ENCODE peak calls at places on chromosomes 3 and 15, in six cellular contexts. D is ovary, P is HCT116, C is left ventricle myocardium inferior, A is breast epithelium, N is GM23338. O is an unnamed sample.

GRCh38 chr15:46170326-46170725 is 535.5 kb downstream of the SQOR start:
- DNase-seq in N (no peak), A (no peak), C (no peak), D (no peak), P (no peak), O (no peak)

GRCh38 chr15:58475573-58476524 is 44.1 kb downstream of the LIPC start:
- DNase-seq in D (no peak), P (no peak), N (no peak), A (no peak), C (no peak), O (no peak)

GRCh38 chr3:38136272-38136806 is 588 bp downstream of the ACAA1 start:
- DNase-seq in C (no peak), A (no peak), N (peak), P (no peak), D (peak), O (no peak)

GRCh38 chr3:151751161-151751560 is 17.4 kb downstream of the AADACL2 start:
- DNase-seq in N (no peak), C (no peak), D (no peak), A (no peak), P (no peak), O (peak)

GRCh38 chr15:47383102-47383501 is 334.2 kb upstream of the SEMA6D start:
- DNase-seq in C (no peak), D (no peak), N (no peak), P (no peak), A (no peak), O (no peak)

GRCh38 chr15:75029378-75030022 is 6.1 kb downstream of the PPCDC start:
- DNase-seq in A (peak), N (peak), P (peak), D (peak), C (peak), O (peak)

GRCh38 chr3:71416868-71417267 is 166.7 kb downstream of the FOXP1 start:
- DNase-seq in P (peak), D (no peak), N (peak), C (no peak), A (no peak), O (no peak)

GRCh38 chr15:73570355-73571032 is 62.7 kb downstream of the NPTN start:
- DNase-seq in D (no peak), A (no peak), P (no peak), C (no peak), N (no peak), O (no peak)

GRCh38 chr3:138329127-138329983 is at the start of gene NME9:
- DNase-seq in P (peak), N (peak), D (peak), A (peak), C (peak), O (peak)

GRCh38 chr3:45397754-45398153 is 9.4 kb downstream of the LARS2 start:
- DNase-seq in A (no peak), D (no peak), C (no peak), P (no peak), N (no peak), O (no peak)

GRCh38 chr3:45402138-45402537 is 13.8 kb downstream of the LARS2 start:
- DNase-seq in D (no peak), P (no peak), A (no peak), N (no peak), C (no peak), O (no peak)

GRCh38 chr3:45398167-45398566 is 9.8 kb downstream of the LARS2 start:
- DNase-seq in C (no peak), N (no peak), A (no peak), P (no peak), D (no peak), O (no peak)
- H3K27ac ChIP-seq in C (no peak), N (no peak), A (no peak), P (no peak), D (no peak), O (no peak)

GRCh38 chr15:62059818-62060115 is 480 bp downstream of the VPS13C start:
- DNase-seq in P (no peak), D (peak), C (peak), N (no peak), A (no peak), O (no peak)

GRCh38 chr15:62060896-62061280 is 641 bp upstream of the VPS13C start:
- DNase-seq in D (no peak), N (no peak), P (no peak), A (no peak), C (no peak), O (no peak)

GRCh38 chr15:62060116-62060895 is at the start of gene VPS13C:
- DNase-seq in D (peak), C (peak), N (peak), P (peak), A (peak), O (peak)

GRCh38 chr15:62058327-62059028 is 1.8 kb downstream of the VPS13C start:
- DNase-seq in C (no peak), D (no peak), A (no peak), P (no peak), N (no peak), O (no peak)

DNA sequence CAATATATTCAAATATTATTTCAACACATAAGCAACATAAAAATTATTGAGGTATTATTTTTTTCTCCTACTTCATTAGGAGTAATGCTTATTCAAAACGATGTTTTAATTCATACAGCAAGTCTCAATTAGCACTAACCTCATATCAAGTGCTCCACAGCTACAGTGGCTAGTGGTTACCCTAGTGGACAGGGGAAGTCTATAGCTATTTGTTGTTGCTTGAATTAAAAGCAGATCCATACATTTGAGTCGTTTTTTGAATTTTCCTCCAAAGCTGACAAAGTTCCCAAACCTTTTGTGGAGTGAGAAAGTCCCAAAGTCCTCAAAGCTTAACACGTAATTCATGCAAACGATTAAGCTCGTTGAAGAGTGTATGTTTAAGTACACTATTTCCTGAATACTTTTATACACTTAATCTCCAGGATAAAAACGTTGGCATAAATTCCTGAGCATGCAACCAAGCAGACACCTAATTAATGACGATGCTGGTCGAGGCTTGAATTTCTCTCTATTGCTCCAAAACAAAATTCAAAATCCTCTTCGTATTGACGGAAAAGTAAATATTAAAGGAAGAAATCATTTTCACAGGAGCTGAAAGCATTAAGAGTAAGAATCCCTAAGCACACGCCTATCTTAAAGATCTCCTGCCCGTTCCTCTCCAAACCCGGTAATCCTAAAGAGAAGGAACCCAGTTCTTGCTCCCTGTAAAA is 984 bp downstream of the VPS13C start:
- DNase-seq in N (no peak), A (no peak), P (no peak), C (no peak), D (no peak), O (no peak)
- TF ChIP-seq CTCF in N (peak), A (no peak), P (no peak), C (peak), D (no peak), O (peak)

GRCh38 chr3:123071146-123071545 is 4.3 kb downstream of the PDIA5 start:
- DNase-seq in C (no peak), A (no peak), N (peak), P (no peak), D (no peak), O (no peak)
- H3K27ac ChIP-seq in C (no peak), A (no peak), N (no peak), P (no peak), D (no peak), O (no peak)

GRCh38 chr15:66221126-66221525 is 32.4 kb downstream of the MEGF11 start:
- DNase-seq in P (no peak), A (no peak), N (no peak), D (no peak), C (no peak), O (no peak)

GRCh38 chr15:66216806-66217205 is 36.7 kb downstream of the MEGF11 start:
- DNase-seq in D (no peak), A (no peak), N (no peak), C (no peak), P (no peak), O (no peak)

GRCh38 chr15:66224946-66225345 is 28.6 kb downstream of the MEGF11 start:
- DNase-seq in C (peak), D (no peak), N (no peak), A (no peak), P (no peak), O (no peak)

GRCh38 chr15:66222273-66223198 is 31.0 kb downstream of the MEGF11 start:
- DNase-seq in A (no peak), P (no peak), N (no peak), D (no peak), C (no peak), O (no peak)

GRCh38 chr15:66220587-66220986 is 33.0 kb downstream of the MEGF11 start:
- DNase-seq in P (no peak), C (no peak), N (no peak), D (no peak), A (no peak), O (no peak)
- TF ChIP-seq CTCF in P (peak), C (no peak), N (peak), D (no peak), A (no peak), O (no peak)

GRCh38 chr15:53903129-53903528 is 75.1 kb upstream of the UNC13C start:
- DNase-seq in D (no peak), P (no peak), C (no peak), A (no peak), N (no peak), O (no peak)
- H3K27ac ChIP-seq in D (no peak), P (no peak), C (no peak), A (no peak), N (no peak), O (no peak)

DNA sequence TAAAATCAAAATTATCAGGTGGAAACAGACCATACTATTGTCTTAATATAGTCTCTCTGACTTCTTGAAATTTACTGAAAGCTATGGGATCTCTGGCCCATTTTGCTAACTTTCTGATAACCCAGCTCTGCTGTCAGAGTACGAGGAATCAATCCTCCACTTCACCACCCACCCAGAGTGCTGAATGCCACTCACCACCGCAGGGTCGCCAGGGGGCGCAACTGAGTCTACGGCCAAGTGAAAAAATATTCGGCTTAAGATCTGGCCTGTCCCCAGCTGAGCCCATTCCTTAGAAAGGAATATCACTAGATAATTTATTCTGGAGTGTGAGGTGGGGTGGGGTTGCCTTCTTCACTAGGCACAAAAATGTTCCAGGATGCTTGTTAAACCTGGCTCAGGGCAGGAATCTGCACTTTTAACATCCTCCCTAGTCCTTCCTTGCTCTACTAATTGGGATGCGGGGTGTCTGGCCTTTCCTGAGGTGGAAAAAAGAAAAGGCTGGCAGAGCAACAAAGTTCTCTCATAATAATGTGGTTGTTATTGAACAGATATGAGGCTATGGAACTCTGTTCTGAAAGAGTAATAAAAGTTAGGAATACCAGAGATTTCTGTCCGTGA is 520.6 kb downstream of the MFSD1 start:
- DNase-seq in D (no peak), N (peak), A (no peak), P (peak), C (peak), O (peak)
- TF ChIP-seq CTCF in D (no peak), N (peak), A (no peak), P (peak), C (peak), O (peak)

GRCh38 chr15:39299506-39300267 is 281.2 kb upstream of the THBS1 start:
- DNase-seq in D (no peak), N (no peak), C (no peak), P (no peak), A (no peak), O (no peak)
- H3K27ac ChIP-seq in D (no peak), N (no peak), C (no peak), P (no peak), A (no peak), O (no peak)

O was measured in RWPE1.